ENCODE peak calls at places on chromosomes 2 and 18, in six cellular contexts. S, M, L, B, R and N are unnamed samples.

GRCh38 chr2:217899231-217900009 is 103.4 kb downstream of the TNS1 start:
- DNase-seq in S (no peak), M (peak; percentile 28), L (peak; percentile 8), B (peak; percentile 79), R (no peak), N (peak; percentile 84)

GRCh38 chr2:233435436-233436190 is 81.3 kb downstream of the DGKD start:
- DNase-seq in S (no peak), M (no peak), L (no peak), B (no peak), R (no peak), N (peak; percentile 45)

GRCh38 chr2:42138163-42139016 is 30.8 kb upstream of the EML4 start:
- DNase-seq in S (no peak), M (peak; percentile 67), L (no peak), B (peak; percentile 46), R (no peak), N (peak; percentile 70)

GRCh38 chr18:25136416-25137132 is 215.4 kb downstream of the ZNF521 start:
- DNase-seq in S (no peak), M (no peak), L (no peak), B (no peak), R (no peak), N (no peak)

GRCh38 chr2:218883491-218884490 is 3.1 kb downstream of the WNT10A start:
- DNase-seq in S (no peak), M (no peak), L (no peak), B (no peak), R (no peak), N (no peak)

GRCh38 chr18:70036771-70037452 is 89.2 kb upstream of the CD226 start:
- DNase-seq in S (no peak), M (no peak), L (no peak), B (no peak), R (no peak), N (no peak)

GRCh38 chr2:98463988-98464771 is 19.5 kb downstream of the INPP4A start:
- DNase-seq in S (peak; percentile 54), M (no peak), L (no peak), B (no peak), R (no peak), N (no peak)

GRCh38 chr2:109172556-109173105 is 43.6 kb downstream of the SH3RF3 start:
- DNase-seq in S (no peak), M (no peak), L (no peak), B (no peak), R (no peak), N (no peak)

GRCh38 chr2:153871231-153872221 is at the start of gene GALNT13:
- DNase-seq in S (no peak), M (peak; percentile 91), L (peak; percentile 94), B (no peak), R (no peak), N (peak; percentile 76)

GRCh38 chr2:41948397-41948763 is 99.4 kb upstream of the PKDCC start:
- DNase-seq in S (no peak), M (no peak), L (no peak), B (no peak), R (no peak), N (no peak)

GRCh38 chr18:36756262-36756661 is 72.5 kb downstream of the TPGS2 start:
- DNase-seq in S (no peak), M (no peak), L (no peak), B (peak; percentile 2), R (no peak), N (no peak)

GRCh38 chr18:31396796-31397195 is 20.2 kb downstream of the DSG4 start:
- DNase-seq in S (no peak), M (no peak), L (no peak), B (no peak), R (no peak), N (no peak)

GRCh38 chr2:47486858-47487497 is 84.0 kb downstream of the MSH2 start:
- DNase-seq in S (no peak), M (no peak), L (no peak), B (no peak), R (no peak), N (no peak)

GRCh38 chr2:189254268-189254883 is 74.8 kb upstream of the COL5A2 start:
- DNase-seq in S (no peak), M (no peak), L (no peak), B (no peak), R (no peak), N (peak; percentile 84)

GRCh38 chr2:219158025-219158424 is 2.6 kb downstream of the NHEJ1 start:
- DNase-seq in S (no peak), M (no peak), L (no peak), B (no peak), R (no peak), N (no peak)

GRCh38 chr2:197514754-197515153 is 1.1 kb upstream of the MOB4 start:
- DNase-seq in S (peak; percentile 3), M (no peak), L (no peak), B (peak; percentile 14), R (no peak), N (no peak)

GRCh38 chr2:124692707-124693106 is 667.6 kb downstream of the CNTNAP5 start:
- DNase-seq in S (no peak), M (no peak), L (no peak), B (no peak), R (no peak), N (no peak)

GRCh38 chr18:48929951-48930713 is 20.6 kb downstream of the SMAD7 start:
- DNase-seq in S (no peak), M (no peak), L (no peak), B (peak; percentile 63), R (no peak), N (no peak)

GRCh38 chr2:242011516-242011915 is 142.0 kb downstream of the RTP5 start:
- DNase-seq in S (no peak), M (no peak), L (no peak), B (peak; percentile 13), R (no peak), N (no peak)

GRCh38 chr2:69177785-69178636 is 165.0 kb downstream of the ANTXR1 start:
- DNase-seq in S (no peak), M (peak; percentile 69), L (no peak), B (peak; percentile 24), R (no peak), N (peak; percentile 97)

GRCh38 chr2:214004463-214004862 is 406.4 kb upstream of the VWC2L start:
- DNase-seq in S (no peak), M (no peak), L (no peak), B (no peak), R (no peak), N (no peak)

GRCh38 chr2:84846041-84846663 is 34.7 kb downstream of the TRABD2A start:
- DNase-seq in S (peak; percentile 84), M (no peak), L (no peak), B (no peak), R (peak; percentile 31), N (no peak)

GRCh38 chr2:8796878-8797550 is 40.4 kb downstream of the KIDINS220 start:
- DNase-seq in S (no peak), M (no peak), L (no peak), B (no peak), R (no peak), N (no peak)

GRCh38 chr2:218569038-218569431 is 396 bp downstream of the CNOT9 start:
- DNase-seq in S (no peak), M (peak; percentile 67), L (peak; percentile 39), B (peak; percentile 65), R (peak; percentile 43), N (peak; percentile 69)

GRCh38 chr2:328761-329160 is 40.9 kb upstream of the ALKAL2 start:
- DNase-seq in S (no peak), M (no peak), L (no peak), B (no peak), R (no peak), N (no peak)

GRCh38 chr2:217262916-217263315 is 403.1 kb upstream of the TNP1 start:
- DNase-seq in S (no peak), M (no peak), L (no peak), B (no peak), R (no peak), N (no peak)

GRCh38 chr2:44101246-44101645 is 67.4 kb upstream of the PPM1B start:
- DNase-seq in S (no peak), M (no peak), L (no peak), B (no peak), R (no peak), N (no peak)

GRCh38 chr2:203835867-203836800 is 31.4 kb upstream of the CTLA4 start:
- DNase-seq in S (no peak), M (no peak), L (no peak), B (no peak), R (no peak), N (no peak)

GRCh38 chr2:192288290-192288689 is 93.6 kb upstream of the TMEFF2 start:
- DNase-seq in S (no peak), M (no peak), L (no peak), B (no peak), R (no peak), N (no peak)

GRCh38 chr2:54106631-54107454 is 8.6 kb upstream of the ACYP2 start:
- DNase-seq in S (peak; percentile 20), M (peak; percentile 29), L (no peak), B (peak; percentile 66), R (peak; percentile 36), N (no peak)

GRCh38 chr2:191512202-191512601 is 165.7 kb upstream of the NABP1 start:
- DNase-seq in S (no peak), M (no peak), L (no peak), B (no peak), R (no peak), N (no peak)